ENCODE peak calls at places on chromosomes 3 and 15, in seven cellular contexts. F is frontal cortex; G is DMS 273 treated with DMSO at 0.1 percent for 48 hours; Y is stimulated activated CD8-positive, alpha-beta memory T cell treated with anti-CD3 and anti-CD28 coated beads, Interleukin-4, amount 100 ng/mL, for 4 hours; L is H54; H is NCI-H2171 treated with DMSO at 0.1 percent for 48 hours; T is left colon. R is an unnamed sample.

GRCh38 chr3:32951410-32951811 is at the start of gene CCR4:
- DNase-seq in H (no peak), F (no peak), G (no peak), L (no peak), Y (no peak), T (no peak), R (no peak)

GRCh38 chr3:69462022-69462825 is 76.3 kb upstream of the FRMD4B start:
- DNase-seq in L (no peak), T (no peak), F (no peak), Y (no peak), G (no peak), H (no peak), R (no peak)

GRCh38 chr3:122458992-122459391 is 43.1 kb upstream of the WDR5B start:
- DNase-seq in L (peak), G (no peak), T (no peak), H (peak), F (no peak), Y (no peak), R (no peak)

GRCh38 chr3:48367201-48367600 is 4.8 kb upstream of the FBXW12 start:
- DNase-seq in L (no peak), T (peak), G (peak), Y (no peak), H (peak), F (no peak), R (no peak)

GRCh38 chr3:131142580-131142979 is 115.9 kb downstream of the NEK11 start:
- DNase-seq in H (no peak), F (no peak), T (no peak), L (no peak), G (no peak), Y (no peak), R (no peak)

GRCh38 chr15:31035610-31036009 is 44.2 kb upstream of the MTMR10 start:
- DNase-seq in F (no peak), L (no peak), H (no peak), T (no peak), G (no peak), Y (no peak), R (no peak)

GRCh38 chr3:177835008-177835407 is 637.7 kb upstream of the TBL1XR1 start:
- DNase-seq in F (no peak), L (peak), G (no peak), T (no peak), Y (no peak), H (no peak), R (no peak)

GRCh38 chr3:57600195-57600594 is 3.1 kb upstream of the ARF4 start:
- DNase-seq in G (no peak), T (no peak), H (no peak), F (no peak), Y (no peak), L (no peak), R (no peak)

GRCh38 chr3:10344147-10344943 is 23.4 kb upstream of the SEC13 start:
- DNase-seq in F (peak), G (peak), Y (peak), L (no peak), H (peak), T (no peak), R (peak)

GRCh38 chr15:83106994-83107840 is at the start of gene TM6SF1:
- DNase-seq in L (no peak), Y (no peak), T (no peak), G (no peak), F (peak), H (peak), R (peak)

GRCh38 chr3:52186729-52187128 is 11.2 kb upstream of the ALAS1 start:
- DNase-seq in G (no peak), T (no peak), F (no peak), Y (no peak), H (no peak), L (no peak), R (no peak)

GRCh38 chr3:182508896-182509295 is 284.4 kb upstream of the ATP11B start:
- DNase-seq in L (no peak), H (no peak), G (no peak), F (no peak), T (no peak), Y (no peak), R (no peak)

GRCh38 chr3:157913052-157913451 is 193.2 kb downstream of the SHOX2 start:
- DNase-seq in L (no peak), H (no peak), F (no peak), T (no peak), G (no peak), Y (no peak), R (no peak)

GRCh38 chr15:74032606-74033561 is 38.4 kb downstream of the PML start:
- DNase-seq in G (no peak), Y (no peak), F (no peak), H (no peak), T (no peak), L (no peak), R (no peak)

GRCh38 chr3:100075731-100076543 is 38.4 kb downstream of the FILIP1L start:
- DNase-seq in T (no peak), F (no peak), Y (no peak), L (no peak), G (no peak), H (no peak), R (no peak)

GRCh38 chr15:61880079-61880478 is 180.2 kb downstream of the VPS13C start:
- DNase-seq in T (no peak), L (no peak), G (no peak), F (no peak), H (no peak), Y (no peak), R (no peak)

GRCh38 chr15:32994810-32995424 is 199.6 kb downstream of the FMN1 start:
- DNase-seq in Y (no peak), F (peak), L (no peak), G (no peak), H (peak), T (no peak), R (peak)

GRCh38 chr15:28260722-28261121 is 61.3 kb downstream of the HERC2 start:
- DNase-seq in G (no peak), F (peak), Y (no peak), L (no peak), H (no peak), T (no peak), R (no peak)

GRCh38 chr3:188184649-188185048 is 30.7 kb downstream of the LPP start:
- DNase-seq in F (no peak), L (no peak), T (no peak), Y (no peak), G (no peak), H (no peak), R (no peak)

GRCh38 chr3:179149239-179149887 is 1.2 kb downstream of the PIK3CA start:
- DNase-seq in L (no peak), T (no peak), H (peak), F (no peak), Y (peak), G (no peak), R (peak)

GRCh38 chr3:114669614-114670013 is 375.8 kb downstream of the TIGIT start:
- DNase-seq in G (no peak), H (no peak), Y (no peak), T (no peak), F (no peak), L (no peak), R (no peak)